ENCODE peak calls at places on chromosomes 6 and 20, in four cellular contexts. K is H7, B is mesenchymal stem cell, M is right cardiac atrium. E is an unnamed sample.

GRCh38 chr6:164286021-164286420 is 871.5 kb downstream of the QKI start:
- DNase-seq in B (no peak), K (no peak), M (no peak), E (no peak)

GRCh38 chr6:164753517-164753916 is 555.9 kb downstream of the C6orf118 start:
- DNase-seq in M (no peak), K (no peak), B (peak), E (no peak)

GRCh38 chr6:170137911-170138910 is 152.7 kb downstream of the DLL1 start:
- DNase-seq in M (no peak), B (no peak), K (peak), E (no peak)

GRCh38 chr20:41390889-41391288 is 24.3 kb upstream of the EMILIN3 start:
- DNase-seq in B (no peak), K (no peak), M (no peak), E (no peak)

GRCh38 chr6:76174722-76175121 is 102.3 kb upstream of the IMPG1 start:
- DNase-seq in B (no peak), M (no peak), K (no peak), E (no peak)

GRCh38 chr6:10429638-10430427 is 15.0 kb upstream of the TFAP2A start:
- DNase-seq in M (no peak), K (peak), B (peak), E (no peak)

GRCh38 chr6:55319961-55320690 is 7.1 kb upstream of the GFRAL start:
- DNase-seq in B (peak), K (no peak), M (no peak), E (no peak)

GRCh38 chr6:20800229-20800628 is 266.0 kb downstream of the CDKAL1 start:
- DNase-seq in K (no peak), B (no peak), M (no peak), E (no peak)

GRCh38 chr6:140043762-140044378 is 669.4 kb upstream of the CITED2 start:
- DNase-seq in B (peak), M (no peak), K (no peak), E (no peak)

GRCh38 chr6:90103056-90103793 is 193.4 kb downstream of the BACH2 start:
- DNase-seq in B (peak), K (no peak), M (no peak), E (peak)

GRCh38 chr20:21706345-21707195 is 1.1 kb downstream of the PAX1 start:
- DNase-seq in B (no peak), K (peak), M (no peak), E (no peak)

GRCh38 chr20:38631155-38632022 is 29.8 kb downstream of the ARHGAP40 start:
- DNase-seq in M (no peak), B (no peak), K (no peak), E (no peak)

GRCh38 chr6:498795-499231 is 107.3 kb downstream of the IRF4 start:
- DNase-seq in M (no peak), B (peak), K (no peak), E (no peak)

GRCh38 chr20:1845701-1846100 is 49.5 kb upstream of the SIRPA start:
- DNase-seq in B (no peak), K (no peak), M (no peak), E (no peak)

GRCh38 chr20:9467995-9468394 is 46.4 kb upstream of the LAMP5 start:
- DNase-seq in M (no peak), B (no peak), K (peak), E (no peak)

GRCh38 chr20:61114776-61115175 is 137.3 kb upstream of the CDH4 start:
- DNase-seq in B (no peak), K (no peak), M (no peak), E (no peak)

GRCh38 chr6:130037207-130037811 is 18.9 kb downstream of the L3MBTL3 start:
- DNase-seq in K (no peak), B (peak), M (no peak), E (no peak)

GRCh38 chr20:51926670-51927305 is 124.5 kb upstream of the SALL4 start:
- DNase-seq in B (peak), M (no peak), K (no peak), E (no peak)

GRCh38 chr6:47106721-47107197 is 64.6 kb upstream of the ADGRF1 start:
- DNase-seq in M (no peak), K (peak), B (no peak), E (no peak)

GRCh38 chr6:56314683-56315523 is 67.5 kb upstream of the COL21A1 start:
- DNase-seq in B (peak), M (no peak), K (peak), E (no peak)

GRCh38 chr6:42696526-42697267 is 25.7 kb downstream of the PRPH2 start:
- DNase-seq in M (peak), B (no peak), K (no peak), E (no peak)

GRCh38 chr6:135187372-135187771 is 6.3 kb downstream of the MYB start:
- DNase-seq in M (no peak), B (no peak), K (no peak), E (no peak)

GRCh38 chr6:28907394-28907793 is 16.4 kb downstream of the TRIM27 start:
- DNase-seq in M (no peak), B (peak), K (no peak), E (no peak)

GRCh38 chr6:16849280-16850210 is 88.3 kb upstream of the ATXN1 start:
- DNase-seq in B (peak), K (no peak), M (no peak), E (peak)

GRCh38 chr6:148524976-148525375 is 182.3 kb downstream of the SASH1 start:
- DNase-seq in K (no peak), B (peak), M (no peak), E (no peak)

GRCh38 chr6:130322673-130323268 is 43.0 kb upstream of the TMEM200A start:
- DNase-seq in B (peak), K (peak), M (peak), E (no peak)

GRCh38 chr6:46284472-46284871 is 113.7 kb upstream of the ENPP5 start:
- DNase-seq in K (no peak), B (no peak), M (no peak), E (no peak)

GRCh38 chr20:62500237-62500864 is 24.6 kb upstream of the GATA5 start:
- DNase-seq in K (peak), M (peak), B (peak), E (no peak)

GRCh38 chr6:6812427-6812826 is 223.9 kb downstream of the LY86 start:
- DNase-seq in K (no peak), B (no peak), M (no peak), E (no peak)

GRCh38 chr6:128474481-128474880 is 45.9 kb downstream of the PTPRK start:
- DNase-seq in M (no peak), K (no peak), B (peak), E (peak)

GRCh38 chr6:124683507-124683906 is 278.7 kb upstream of the RNF217 start:
- DNase-seq in K (peak), B (no peak), M (no peak), E (no peak)

GRCh38 chr6:133788556-133788955 is 100.4 kb upstream of the TCF21 start:
- DNase-seq in M (no peak), K (no peak), B (no peak), E (no peak)

GRCh38 chr6:133553652-133554051 is 312.5 kb downstream of the EYA4 start:
- DNase-seq in B (peak), M (peak), K (peak), E (no peak)

GRCh38 chr6:119148102-119148824 is 69.8 kb upstream of the FAM184A start:
- DNase-seq in K (peak), M (peak), B (peak), E (no peak)

GRCh38 chr20:16412896-16413295 is 160.4 kb downstream of the KIF16B start:
- DNase-seq in B (no peak), M (no peak), K (no peak), E (peak)

GRCh38 chr20:16419138-16419715 is 154.0 kb downstream of the KIF16B start:
- DNase-seq in M (no peak), B (no peak), K (no peak), E (no peak)

GRCh38 chr20:16411361-16411760 is 161.9 kb downstream of the KIF16B start:
- DNase-seq in M (no peak), B (no peak), K (no peak), E (no peak)

GRCh38 chr20:16417001-16417400 is 156.2 kb downstream of the KIF16B start:
- DNase-seq in B (no peak), K (no peak), M (no peak), E (no peak)

GRCh38 chr20:16415079-16415478 is 158.2 kb downstream of the KIF16B start:
- DNase-seq in M (no peak), K (no peak), B (peak), E (no peak)
- H3K4me3 ChIP-seq in M (no peak), K (no peak), B (no peak), E (no peak)

GRCh38 chr20:17593902-17594301 is 24.0 kb downstream of the DSTN start:
- DNase-seq in B (no peak), M (no peak), K (no peak), E (no peak)
- H3K4me3 ChIP-seq in B (no peak), M (no peak), K (no peak), E (no peak)

GRCh38 chr6:142887534-142887933 is 57.4 kb downstream of the HIVEP2 start:
- DNase-seq in B (no peak), M (no peak), K (no peak), E (no peak)

GRCh38 chr6:142884214-142885035 is 60.6 kb downstream of the HIVEP2 start:
- DNase-seq in M (no peak), K (no peak), B (peak), E (no peak)

GRCh38 chr6:142883011-142883410 is 62.0 kb downstream of the HIVEP2 start:
- DNase-seq in M (no peak), K (no peak), B (no peak), E (no peak)

GRCh38 chr6:142886431-142887170 is 58.4 kb downstream of the HIVEP2 start:
- DNase-seq in B (peak), M (no peak), K (no peak), E (no peak)

GRCh38 chr6:142885182-142885867 is 59.7 kb downstream of the HIVEP2 start:
- DNase-seq in M (no peak), K (peak), B (peak), E (peak)
- H3K4me3 ChIP-seq in M (peak), K (no peak), B (peak), E (peak)

DNA sequence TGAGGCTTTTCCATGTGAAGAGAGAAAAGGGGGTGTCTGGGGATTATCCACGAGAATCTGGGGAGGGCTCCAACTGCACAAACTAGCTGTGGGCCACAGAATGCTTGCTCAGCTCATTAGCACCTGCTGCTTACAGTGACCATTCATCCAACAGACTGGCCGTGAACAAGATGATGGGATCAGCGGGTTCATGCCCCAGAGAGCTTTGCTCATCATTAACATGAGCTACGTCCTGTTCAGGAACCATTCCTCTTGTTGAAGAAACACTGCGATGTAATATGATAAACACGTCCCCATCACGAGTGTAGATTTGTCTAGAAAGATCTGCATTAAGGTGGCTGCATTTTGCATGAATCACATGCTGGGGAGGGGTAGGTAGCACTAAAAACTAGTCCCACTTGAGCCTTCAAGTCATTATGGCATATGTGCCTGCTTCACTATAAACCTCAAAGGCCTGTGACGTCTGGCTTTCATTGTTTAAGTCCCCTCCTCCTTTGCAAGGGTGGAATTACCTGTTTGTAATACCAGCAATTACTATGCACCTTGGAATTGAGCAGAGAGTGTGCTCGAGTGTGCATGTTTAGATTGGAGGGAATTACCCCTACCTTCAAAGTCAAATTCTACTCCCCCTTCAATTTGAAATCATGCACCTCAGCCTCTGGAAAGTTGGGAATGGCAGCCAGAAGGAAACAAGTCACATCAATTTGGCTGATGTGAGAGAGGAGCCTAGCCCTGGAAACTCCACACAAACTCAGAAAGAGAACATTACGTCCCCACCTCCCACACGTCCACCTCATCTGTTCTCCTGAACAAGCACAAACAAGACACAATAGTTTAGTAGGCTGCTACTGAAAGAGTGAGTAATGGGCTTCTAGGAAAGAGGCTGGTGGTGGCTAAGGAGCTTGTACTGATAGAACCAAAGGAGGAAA is 3.7 kb downstream of the PLAGL2 start:
- DNase-seq in B (no peak), K (no peak), M (no peak), E (no peak)
- H3K4me3 ChIP-seq in B (no peak), K (no peak), M (no peak), E (no peak)

GRCh38 chr6:108174371-108175175 is 8.8 kb downstream of the NR2E1 start:
- DNase-seq in K (peak), M (no peak), B (peak), E (no peak)

GRCh38 chr6:108175176-108175591 is 9.4 kb downstream of the NR2E1 start:
- DNase-seq in M (no peak), B (no peak), K (no peak), E (no peak)

GRCh38 chr6:108175592-108176279 is 9.9 kb downstream of the NR2E1 start:
- DNase-seq in K (peak), M (no peak), B (no peak), E (no peak)

GRCh38 chr6:108179741-108180140 is 13.9 kb downstream of the NR2E1 start:
- DNase-seq in M (no peak), B (no peak), K (peak), E (no peak)

GRCh38 chr6:108176281-108177089 is 10.7 kb downstream of the NR2E1 start:
- DNase-seq in K (peak), M (no peak), B (no peak), E (no peak)
- H3K4me3 ChIP-seq in K (peak), M (no peak), B (peak), E (no peak)

GRCh38 chr20:32808438-32808837 is 11.3 kb upstream of the MAPRE1 start:
- DNase-seq in B (no peak), K (no peak), M (no peak), E (no peak)

GRCh38 chr20:32807706-32808105 is 12.0 kb upstream of the MAPRE1 start:
- DNase-seq in K (peak), M (no peak), B (no peak), E (no peak)

GRCh38 chr20:32806356-32806755 is 13.4 kb upstream of the MAPRE1 start:
- DNase-seq in K (no peak), B (no peak), M (no peak), E (no peak)

GRCh38 chr20:32804022-32804715 is 15.6 kb upstream of the MAPRE1 start:
- DNase-seq in K (no peak), M (no peak), B (no peak), E (no peak)

GRCh38 chr20:32804817-32805216 is 14.9 kb upstream of the MAPRE1 start:
- DNase-seq in M (no peak), K (no peak), B (no peak), E (no peak)
- H3K4me3 ChIP-seq in M (no peak), K (no peak), B (no peak), E (no peak)